ENCODE peak calls at places on chromosomes 12 and 14, in five cellular contexts. F, D, X, A and V are unnamed samples. For H3K4me1 and H3K9me3, the result is how much of the 10 kb centered on the place peaks cover.

GRCh38 chr14:91126761-91127160 is 12.9 kb downstream of the DGLUCY start:
- DNase-seq in A (no peak), D (no peak), F (no peak), X (no peak), V (no peak)

GRCh38 chr12:6820171-6820570 is 1.4 kb upstream of the GPR162 start:
- DNase-seq in D (no peak), F (no peak), A (no peak), X (no peak), V (no peak)

GRCh38 chr12:105289114-105289904 is 41.2 kb upstream of the C12orf75 start:
- DNase-seq in X (no peak), D (no peak), F (no peak), A (no peak), V (no peak)

GRCh38 chr12:16350682-16351081 is 3.2 kb downstream of the MGST1 start:
- DNase-seq in A (no peak), X (no peak), F (peak), D (peak), V (peak)

GRCh38 chr12:120971299-120972180 is 6.8 kb upstream of the HNF1A start:
- DNase-seq in A (peak), F (no peak), D (peak), X (no peak), V (no peak)

GRCh38 chr12:49825360-49825970 is 2.7 kb downstream of the NCKAP5L start:
- DNase-seq in F (no peak), D (no peak), A (no peak), X (no peak), V (peak)

GRCh38 chr14:74569826-74570591 is 42.0 kb downstream of the LTBP2 start:
- DNase-seq in F (no peak), X (no peak), D (peak), A (no peak), V (no peak)

GRCh38 chr14:101235042-101235871 is 326.0 kb upstream of the DIO3 start:
- DNase-seq in X (peak), A (no peak), F (peak), D (no peak), V (peak)

GRCh38 chr14:99174920-99175319 is 97.1 kb downstream of the BCL11B start:
- DNase-seq in D (no peak), F (no peak), A (no peak), X (no peak), V (no peak)

GRCh38 chr12:48813464-48814312 is 4.6 kb upstream of the CACNB3 start:
- DNase-seq in X (no peak), F (no peak), A (no peak), D (no peak), V (no peak)

GRCh38 chr12:38149395-38150073 is 167.0 kb upstream of the ALG10B start:
- DNase-seq in D (no peak), A (no peak), X (no peak), F (no peak), V (peak)

GRCh38 chr12:108332791-108333382 is 6.2 kb downstream of the CMKLR1 start:
- DNase-seq in D (no peak), F (peak), X (peak), A (no peak), V (peak)

GRCh38 chr12:108483213-108483920 is 31.7 kb upstream of the FICD start:
- DNase-seq in X (no peak), F (no peak), A (no peak), D (no peak), V (no peak)

GRCh38 chr12:119195256-119195655 is 16.5 kb downstream of the HSPB8 start:
- DNase-seq in X (no peak), F (no peak), D (no peak), A (no peak), V (no peak)

GRCh38 chr12:109461049-109461845 is 15.9 kb downstream of the KCTD10 start:
- DNase-seq in A (no peak), X (peak), D (no peak), F (peak), V (peak)

GRCh38 chr12:94111290-94111689 is 37.1 kb upstream of the PLXNC1 start:
- DNase-seq in F (no peak), D (no peak), A (no peak), X (no peak), V (no peak)

GRCh38 chr14:68111733-68112270 is 292.2 kb downstream of the RAD51B start:
- DNase-seq in X (no peak), F (no peak), A (no peak), D (no peak), V (no peak)

GRCh38 chr12:47725893-47726292 is 603 bp upstream of the ENDOU start:
- DNase-seq in F (no peak), A (no peak), X (no peak), D (no peak), V (no peak)

GRCh38 chr14:104773505-104774452 is 20.8 kb downstream of the SIVA1 start:
- DNase-seq in A (no peak), F (no peak), D (no peak), X (no peak), V (no peak)

GRCh38 chr14:71588028-71588427 is 344.2 kb upstream of the RGS6 start:
- DNase-seq in X (no peak), F (no peak), A (no peak), D (no peak), V (no peak)

GRCh38 chr14:55373784-55374725 is 37.6 kb downstream of the ATG14 start:
- DNase-seq in F (no peak), A (peak), X (no peak), D (no peak), V (no peak)

GRCh38 chr12:124861492-124861891 is 2.2 kb downstream of the SCARB1 start:
- DNase-seq in X (peak), D (peak), F (peak), A (peak), V (peak)

GRCh38 chr14:32201196-32201815 is 539 bp upstream of the RNU6-7 start:
- DNase-seq in D (peak), X (peak), F (peak), A (no peak), V (peak)

GRCh38 chr14:36424478-36425102 is 95.4 kb downstream of the NKX2-1 start:
- DNase-seq in F (no peak), X (no peak), A (no peak), D (no peak), V (no peak)

GRCh38 chr12:41992029-41992428 is 152.6 kb downstream of the GXYLT1 start:
- DNase-seq in A (no peak), F (no peak), X (no peak), D (no peak), V (no peak)

GRCh38 chr14:72943876-72944430 is 17.7 kb downstream of the DCAF4 start:
- DNase-seq in A (no peak), X (no peak), F (no peak), D (no peak), V (no peak)

GRCh38 chr14:91911474-91912032 is 35.9 kb downstream of the FBLN5 start:
- DNase-seq in D (peak), A (peak), X (peak), F (no peak), V (no peak)

GRCh38 chr14:98229676-98230366 is 1042.2 kb downstream of the BCL11B start:
- DNase-seq in F (no peak), X (no peak), A (no peak), D (no peak), V (no peak)

GRCh38 chr14:71824816-71825215 is 107.4 kb upstream of the RGS6 start:
- DNase-seq in F (no peak), X (no peak), A (no peak), D (no peak), V (no peak)

GRCh38 chr14:99507860-99508640 is 26.8 kb downstream of the CCNK start:
- DNase-seq in F (no peak), A (no peak), D (no peak), X (no peak), V (peak)

GRCh38 chr12:112881602-112882001 is 25.2 kb upstream of the OAS1 start:
- DNase-seq in X (no peak), A (no peak), D (no peak), F (no peak), V (no peak)

GRCh38 chr14:67650694-67651093 is 23.7 kb downstream of the VTI1B start:
- DNase-seq in A (no peak), D (no peak), X (no peak), F (no peak), V (no peak)

DNA sequence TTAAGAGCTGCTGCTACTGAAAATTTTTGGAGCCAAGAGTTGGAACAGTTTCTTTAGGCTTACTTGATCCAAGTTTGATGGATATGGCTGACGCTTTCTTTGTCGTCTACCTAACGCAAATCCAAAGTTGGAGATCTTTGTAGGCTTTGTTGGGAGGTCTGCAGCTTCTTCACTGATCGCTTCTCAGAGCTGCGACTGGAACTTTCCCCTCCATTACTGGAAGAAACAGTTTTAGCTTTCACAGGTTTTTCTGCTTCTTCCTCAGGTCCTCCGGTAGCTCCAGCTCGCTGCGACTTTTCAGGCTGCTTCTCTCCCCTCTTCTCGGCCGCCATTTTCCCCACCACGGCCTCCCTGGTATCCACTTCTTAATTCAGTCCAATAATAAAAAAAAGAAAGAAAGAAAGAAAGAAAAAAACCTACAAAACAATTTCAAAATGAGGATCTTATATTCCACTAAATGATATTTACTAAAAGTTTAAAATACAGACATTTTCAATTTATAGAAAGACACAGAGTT is 178.1 kb upstream of the HMGA2 start:
- DNase-seq in F (no peak), A (no peak), X (no peak), D (no peak), V (no peak)
- H3K4me1 ChIP-seq in F (under half), A (under half), X (under half), D (under half), V (under half)

GRCh38 chr14:43005807-43006206 is 1399.1 kb downstream of the LRFN5 start:
- DNase-seq in F (no peak), A (no peak), D (no peak), X (no peak), V (no peak)
- H3K9me3 ChIP-seq in F (under half), A (under half), D (under half), X (under half), V (under half)

GRCh38 chr14:49620182-49621113 is at the start of the genes MGAT2 and RPL36AL:
- DNase-seq in D (peak), A (peak), X (peak), F (peak), V (peak)
- H3K4me1 ChIP-seq in D (under half), A (under half), X (under half), F (under half), V (under half)

GRCh38 chr12:83346333-83346732 is 659.6 kb downstream of the TMTC2 start:
- DNase-seq in D (no peak), F (no peak), X (no peak), A (no peak), V (no peak)

DNA sequence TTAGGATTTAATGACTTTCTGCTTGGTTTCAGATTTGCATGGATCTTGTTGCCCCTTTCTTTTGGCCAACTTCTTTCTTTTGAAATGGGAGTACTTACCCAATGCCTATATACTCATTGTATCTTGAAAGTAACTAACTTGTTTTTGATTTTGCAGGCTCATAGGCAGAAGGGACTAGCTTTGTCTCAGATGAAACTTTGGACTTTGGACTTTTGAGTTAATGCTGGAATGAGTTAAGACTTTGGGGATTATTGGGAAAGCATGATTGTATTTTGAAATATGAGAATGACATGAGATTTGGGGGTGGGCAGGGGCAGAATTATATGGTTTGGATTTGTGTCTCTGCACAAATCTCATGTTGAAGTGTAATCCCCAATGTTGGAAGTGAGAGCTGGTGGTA is 657.1 kb downstream of the TMTC2 start:
- DNase-seq in D (no peak), F (no peak), A (no peak), X (no peak), V (no peak)
- H3K9me3 ChIP-seq in D (under half), F (under half), A (under half), X (under half), V (under half)

GRCh38 chr12:51399893-51400292 is 8.7 kb upstream of the GALNT6 start:
- DNase-seq in X (peak), F (no peak), D (no peak), A (no peak), V (no peak)
- H3K4me1 ChIP-seq in X (under half), F (under half), D (under half), A (under half), V (under half)

GRCh38 chr12:78585132-78585531 is 279.4 kb upstream of the SYT1 start:
- DNase-seq in F (no peak), A (no peak), D (no peak), X (no peak), V (no peak)

GRCh38 chr12:78586790-78587189 is 277.8 kb upstream of the SYT1 start:
- DNase-seq in F (no peak), D (no peak), X (no peak), A (no peak), V (no peak)

GRCh38 chr12:78580296-78580695 is 284.3 kb upstream of the SYT1 start:
- DNase-seq in F (no peak), A (no peak), X (no peak), D (no peak), V (no peak)

DNA sequence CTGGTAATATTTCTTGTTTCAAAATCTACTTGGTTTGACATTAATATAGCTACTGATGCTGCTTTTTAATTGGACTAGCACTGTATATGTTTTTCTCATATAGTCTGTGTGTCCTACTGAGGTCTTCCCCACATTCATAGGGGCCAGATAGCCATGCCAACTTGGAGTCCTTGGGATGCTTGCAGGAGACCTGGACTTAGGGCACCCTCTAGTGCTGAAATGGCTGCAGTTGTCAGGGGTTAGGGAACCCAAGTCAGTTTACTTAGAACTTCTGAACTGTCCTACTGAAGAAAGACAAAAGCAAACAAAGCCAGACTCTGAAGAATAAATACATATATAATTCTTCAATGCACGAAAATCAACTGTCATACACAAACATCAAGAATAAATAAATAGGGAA is 279.9 kb upstream of the SYT1 start:
- DNase-seq in A (no peak), X (no peak), F (no peak), D (no peak), V (no peak)
- H3K9me3 ChIP-seq in A (under half), X (under half), F (under half), D (under half), V (under half)

DNA sequence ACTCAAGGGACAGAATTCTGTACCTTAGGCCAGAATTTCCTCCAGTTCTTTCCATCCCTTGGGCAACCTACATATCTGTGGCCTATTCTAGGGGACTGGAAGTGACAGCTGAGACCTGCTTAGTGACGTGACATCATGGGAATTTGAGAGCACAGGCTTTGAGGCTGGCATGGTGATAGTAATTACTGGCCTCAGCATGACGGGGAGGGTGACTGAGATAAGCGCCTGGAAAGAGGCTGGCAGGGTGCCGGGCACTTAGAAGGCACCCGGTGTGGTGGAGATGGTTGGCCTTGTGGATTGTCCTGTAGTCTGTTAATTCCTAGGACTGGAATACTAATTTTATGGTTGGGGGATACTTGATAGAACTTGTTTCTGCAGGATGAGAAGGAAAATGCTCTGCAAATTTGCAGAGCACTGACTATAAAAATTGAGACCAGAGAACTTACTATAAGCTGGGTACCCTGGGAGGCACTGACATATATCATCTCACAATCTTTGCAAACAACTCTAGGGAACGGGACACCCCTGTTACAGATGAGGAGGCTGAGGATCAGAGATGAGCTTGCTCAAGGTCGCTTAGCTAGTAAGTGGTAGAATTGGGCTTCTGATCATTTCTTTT is 42.2 kb upstream of the TBX3 start:
- DNase-seq in A (no peak), X (no peak), F (no peak), D (no peak), V (no peak)
- H3K4me1 ChIP-seq in A (under half), X (under half), F (under half), D (under half), V (under half)

GRCh38 chr14:105982664-105983063 is 456.3 kb downstream of the TMEM121 start:
- DNase-seq in F (no peak), A (no peak), D (no peak), X (no peak), V (no peak)
- H3K9me3 ChIP-seq in F (under half), A (under half), D (under half), X (under half), V (under half)